ENCODE peak calls at places on chromosomes 2 and 18, in six cellular contexts. A is upper lobe of right lung, F is fibroblast of lung, D is neural progenitor cell, U is adrenal gland, T is fibroblast of mammary gland. Z is an unnamed sample.

GRCh38 chr18:21584391-21584790 is 16.1 kb downstream of the ESCO1 start:
- DNase-seq in A (no peak), F (no peak), D (no peak), U (no peak), T (no peak), Z (no peak)

GRCh38 chr18:58901783-58902182 is 37.1 kb downstream of the ZNF532 start:
- DNase-seq in A (no peak), F (no peak), D (no peak), U (no peak), T (no peak), Z (no peak)

GRCh38 chr2:215607790-215608189 is 171.9 kb upstream of the FN1 start:
- DNase-seq in A (no peak), F (peak), D (no peak), U (no peak), T (peak), Z (no peak)

GRCh38 chr2:239675856-239676715 is 275.3 kb upstream of the HDAC4 start:
- DNase-seq in A (peak), F (no peak), D (no peak), U (peak), T (no peak), Z (no peak)

GRCh38 chr2:96408631-96409542 is 73.3 kb downstream of the NCAPH start:
- DNase-seq in A (peak), F (peak), D (peak), U (peak), T (peak), Z (no peak)

GRCh38 chr2:24046930-24047702 is at the start of gene WDCP:
- DNase-seq in A (peak), F (peak), D (peak), U (peak), T (peak), Z (peak)

GRCh38 chr2:233999182-233999581 is 51.3 kb upstream of the SPP2 start:
- DNase-seq in A (no peak), F (no peak), D (no peak), U (peak), T (no peak), Z (no peak)

GRCh38 chr2:105895995-105896764 is 151.5 kb downstream of the NCK2 start:
- DNase-seq in A (no peak), F (no peak), D (no peak), U (no peak), T (no peak), Z (no peak)

GRCh38 chr2:149858214-149858613 is 270.6 kb upstream of the MMADHC start:
- DNase-seq in A (no peak), F (peak), D (no peak), U (no peak), T (peak), Z (peak)

GRCh38 chr2:124875627-124876244 is 850.6 kb downstream of the CNTNAP5 start:
- DNase-seq in A (no peak), F (peak), D (no peak), U (no peak), T (no peak), Z (no peak)

GRCh38 chr2:157897106-157897971 is 21.2 kb upstream of the ACVR1 start:
- DNase-seq in A (no peak), F (no peak), D (no peak), U (no peak), T (no peak), Z (no peak)

GRCh38 chr18:22847867-22848451 is 85.2 kb upstream of the RBBP8 start:
- DNase-seq in A (no peak), F (no peak), D (no peak), U (no peak), T (no peak), Z (no peak)

GRCh38 chr2:128435576-128436497 is 117.2 kb upstream of the HS6ST1 start:
- DNase-seq in A (peak), F (no peak), D (no peak), U (peak), T (no peak), Z (no peak)

GRCh38 chr2:19346983-19347618 is 11.3 kb downstream of the OSR1 start:
- DNase-seq in A (no peak), F (no peak), D (no peak), U (no peak), T (no peak), Z (no peak)

GRCh38 chr2:109623923-109624322 is 9.8 kb downstream of the SOWAHC start:
- DNase-seq in A (no peak), F (no peak), D (no peak), U (no peak), T (no peak), Z (no peak)

GRCh38 chr2:135997380-135997779 is 12.0 kb upstream of the DARS1 start:
- DNase-seq in A (peak), F (no peak), D (peak), U (peak), T (no peak), Z (no peak)

GRCh38 chr2:182366625-182367024 is 60.2 kb downstream of the PDE1A start:
- DNase-seq in A (no peak), F (peak), D (no peak), U (no peak), T (peak), Z (peak)

GRCh38 chr2:173064231-173064805 is 11.3 kb upstream of the MAP3K20 start:
- DNase-seq in A (no peak), F (no peak), D (no peak), U (no peak), T (no peak), Z (no peak)

GRCh38 chr2:128640847-128641360 is 322.2 kb upstream of the HS6ST1 start:
- DNase-seq in A (peak), F (no peak), D (no peak), U (peak), T (no peak), Z (no peak)

GRCh38 chr18:78642561-78643398 is 336.8 kb upstream of the SALL3 start:
- DNase-seq in A (no peak), F (no peak), D (peak), U (no peak), T (no peak), Z (no peak)

GRCh38 chr2:229718057-229718456 is 3.7 kb upstream of the DNER start:
- DNase-seq in A (no peak), F (no peak), D (no peak), U (no peak), T (no peak), Z (no peak)

GRCh38 chr2:65299246-65299645 is 71.6 kb downstream of the ACTR2 start:
- DNase-seq in A (no peak), F (peak), D (no peak), U (no peak), T (peak), Z (peak)

GRCh38 chr2:37784759-37785149 is 113.3 kb upstream of the CDC42EP3 start:
- DNase-seq in A (no peak), F (no peak), D (no peak), U (no peak), T (no peak), Z (no peak)

GRCh38 chr2:181038796-181039195 is 58.4 kb downstream of the UBE2E3 start:
- DNase-seq in A (no peak), F (peak), D (no peak), U (no peak), T (peak), Z (no peak)

GRCh38 chr18:57843403-57843802 is 40.3 kb upstream of the ATP8B1 start:
- DNase-seq in A (no peak), F (no peak), D (no peak), U (no peak), T (no peak), Z (no peak)

GRCh38 chr2:104658149-104658839 is 195.6 kb upstream of the POU3F3 start:
- DNase-seq in A (peak), F (peak), D (peak), U (peak), T (no peak), Z (no peak)

GRCh38 chr18:46756559-46757201 is at the start of gene ST8SIA5:
- DNase-seq in A (no peak), F (no peak), D (peak), U (peak), T (no peak), Z (no peak)

GRCh38 chr2:1831617-1831970 is 87.3 kb upstream of the PXDN start:
- DNase-seq in A (no peak), F (no peak), D (no peak), U (no peak), T (no peak), Z (no peak)

GRCh38 chr18:62085766-62086165 is 101.1 kb downstream of the PIGN start:
- DNase-seq in A (no peak), F (no peak), D (no peak), U (no peak), T (peak), Z (no peak)

GRCh38 chr2:100978582-100979051 is 23.5 kb upstream of the RPL31 start:
- DNase-seq in A (peak), F (peak), D (no peak), U (no peak), T (peak), Z (no peak)

GRCh38 chr2:7026740-7027139 is 109.5 kb downstream of the RNF144A start:
- DNase-seq in A (no peak), F (no peak), D (no peak), U (peak), T (no peak), Z (no peak)

GRCh38 chr2:16425462-16426336 is 239.9 kb downstream of the CYRIA start:
- DNase-seq in A (peak), F (peak), D (no peak), U (no peak), T (no peak), Z (no peak)

GRCh38 chr18:10032331-10032979 is 118.6 kb downstream of the VAPA start:
- DNase-seq in A (no peak), F (peak), D (peak), U (no peak), T (no peak), Z (no peak)

GRCh38 chr2:17580319-17580715 is 39.8 kb downstream of the VSNL1 start:
- DNase-seq in A (no peak), F (no peak), D (no peak), U (no peak), T (no peak), Z (no peak)

GRCh38 chr18:45730832-45731545 is 7.0 kb downstream of the SLC14A1 start:
- DNase-seq in A (no peak), F (peak), D (no peak), U (no peak), T (peak), Z (peak)

GRCh38 chr2:201465524-201465971 is 14.0 kb downstream of the STRADB start:
- DNase-seq in A (no peak), F (no peak), D (no peak), U (no peak), T (peak), Z (no peak)

GRCh38 chr18:61574665-61575064 is 241.4 kb downstream of the CDH20 start:
- DNase-seq in A (no peak), F (peak), D (no peak), U (no peak), T (no peak), Z (no peak)

GRCh38 chr18:50853863-50854271 is 25.1 kb upstream of the ME2 start:
- DNase-seq in A (no peak), F (peak), D (no peak), U (peak), T (peak), Z (no peak)
- H3K4me3 ChIP-seq in A (no peak), F (no peak), D (no peak), U (no peak), T (no peak), Z (no peak)

DNA sequence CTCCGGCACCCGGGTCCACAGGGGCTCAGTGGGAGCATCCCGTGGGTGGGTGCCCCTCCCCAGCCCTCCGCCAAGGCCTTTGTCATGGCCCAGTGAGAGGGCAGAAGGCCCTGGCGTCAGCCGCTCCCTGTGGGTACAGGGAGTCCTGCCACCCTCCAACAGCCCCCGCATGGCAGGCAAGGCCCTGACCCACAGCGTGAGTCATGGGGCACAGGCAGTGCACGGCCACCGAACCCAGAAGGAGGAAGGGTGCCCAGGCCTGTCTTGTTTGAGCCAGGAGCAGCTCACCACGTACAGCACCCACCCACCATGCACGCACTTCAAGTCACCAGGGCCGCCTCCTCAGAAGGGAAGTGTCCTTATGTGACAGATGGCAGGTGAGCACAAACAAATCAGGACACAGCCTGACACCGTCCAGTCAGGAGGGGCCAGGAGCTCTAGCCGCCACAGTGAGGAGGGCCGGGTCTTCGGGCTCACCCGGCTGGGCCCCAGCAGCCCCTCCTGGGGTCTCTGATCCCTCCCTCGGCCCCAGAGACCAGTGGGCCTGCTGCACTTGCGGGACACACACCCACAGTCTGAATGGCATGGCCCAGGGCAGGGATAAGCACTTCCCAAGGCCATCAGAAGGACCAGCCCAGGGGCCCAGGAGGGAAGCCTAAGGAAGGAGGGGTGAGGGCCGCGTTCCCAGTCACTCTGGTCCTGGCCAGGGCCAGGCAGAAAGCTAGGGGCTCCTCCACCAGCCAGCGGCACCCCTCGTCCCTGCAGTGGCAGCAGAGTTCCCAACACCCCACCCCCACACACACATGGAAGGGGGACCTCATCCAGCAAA is 25.8 kb downstream of the BIN1 start:
- DNase-seq in A (peak), F (peak), D (no peak), U (peak), T (peak), Z (no peak)
- H3K4me3 ChIP-seq in A (peak), F (no peak), D (no peak), U (no peak), T (no peak), Z (no peak)

DNA sequence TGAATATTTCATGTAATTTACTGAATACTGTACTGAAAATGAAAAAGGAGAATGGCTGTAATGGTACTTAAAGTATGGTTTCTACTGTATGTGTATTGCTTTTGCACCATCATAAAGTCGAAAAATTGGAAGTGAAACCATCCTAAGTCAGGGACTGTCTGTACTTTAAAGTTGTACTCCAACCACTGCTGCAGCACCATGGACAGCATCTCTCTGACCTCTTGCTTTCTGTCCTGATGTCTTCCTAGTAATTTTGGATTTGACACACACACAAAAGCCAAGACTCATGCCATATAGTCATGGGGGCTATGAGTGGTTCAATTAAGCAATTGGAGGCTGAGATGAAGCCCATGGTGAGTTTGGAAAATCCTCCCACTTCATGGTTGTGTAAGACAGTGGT is 256.3 kb upstream of the PKDCC start:
- DNase-seq in A (no peak), F (peak), D (peak), U (no peak), T (peak), Z (peak)
- H3K4me3 ChIP-seq in A (no peak), F (no peak), D (no peak), U (no peak), T (no peak), Z (no peak)

DNA sequence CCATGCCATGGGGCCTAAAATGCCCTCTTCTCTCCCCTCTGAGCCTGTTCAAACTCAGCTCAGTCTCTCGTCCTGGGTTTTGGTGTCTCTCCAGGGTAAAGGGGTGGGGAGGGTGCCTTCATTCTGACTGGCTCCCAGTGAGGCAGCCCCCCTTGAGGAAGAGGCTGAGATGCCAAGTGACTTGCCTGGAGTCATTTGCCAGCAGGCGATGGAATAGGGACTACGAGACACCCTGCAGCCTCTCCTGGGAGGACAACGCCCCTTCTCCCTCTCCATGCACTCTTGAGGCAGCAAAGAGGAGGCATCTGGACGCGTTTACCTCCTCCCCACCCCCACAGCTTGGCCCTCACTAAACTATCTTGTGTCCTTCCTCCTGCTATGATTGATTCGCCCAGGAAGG is 765 bp upstream of the STON1 start:
- DNase-seq in A (no peak), F (no peak), D (peak), U (no peak), T (no peak), Z (no peak)
- H3K4me3 ChIP-seq in A (peak), F (no peak), D (peak), U (no peak), T (no peak), Z (no peak)

GRCh38 chr2:12106440-12107080 is 360.1 kb downstream of the LPIN1 start:
- DNase-seq in A (no peak), F (peak), D (no peak), U (peak), T (peak), Z (peak)

GRCh38 chr2:12097860-12098259 is 351.4 kb downstream of the LPIN1 start:
- DNase-seq in A (no peak), F (no peak), D (no peak), U (no peak), T (no peak), Z (no peak)

GRCh38 chr2:12099374-12099773 is 352.9 kb downstream of the LPIN1 start:
- DNase-seq in A (no peak), F (no peak), D (no peak), U (no peak), T (no peak), Z (no peak)

GRCh38 chr2:12105180-12105579 is 358.7 kb downstream of the LPIN1 start:
- DNase-seq in A (no peak), F (no peak), D (no peak), U (no peak), T (no peak), Z (no peak)

DNA sequence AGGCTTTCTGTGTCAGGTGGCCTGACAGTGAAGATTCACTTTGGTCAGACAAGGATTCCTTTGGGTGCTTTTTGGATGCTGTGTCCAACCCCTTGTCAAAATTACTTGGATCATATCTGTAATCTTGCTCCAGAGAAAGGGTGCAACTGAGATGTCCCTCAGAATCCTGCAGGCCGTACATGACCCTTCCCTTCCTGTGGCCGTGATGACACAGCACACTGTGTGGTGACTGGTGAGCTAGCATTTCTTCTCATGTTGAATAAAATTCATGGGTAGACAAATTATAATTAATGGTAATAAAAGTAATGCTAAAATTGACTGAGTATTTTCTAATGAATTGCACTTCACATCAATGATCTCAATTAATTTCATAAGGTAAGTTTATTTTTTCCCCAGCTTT is 356.2 kb downstream of the LPIN1 start:
- DNase-seq in A (no peak), F (no peak), D (no peak), U (no peak), T (no peak), Z (no peak)
- H3K4me3 ChIP-seq in A (no peak), F (no peak), D (no peak), U (no peak), T (no peak), Z (no peak)

GRCh38 chr2:85579266-85579935 is 2.0 kb downstream of the VAMP8 start:
- DNase-seq in A (no peak), F (no peak), D (no peak), U (no peak), T (no peak), Z (no peak)
- H3K4me3 ChIP-seq in A (peak), F (no peak), D (no peak), U (no peak), T (no peak), Z (no peak)